ENCODE peak calls at places on chromosomes 16 and 17, in nine cellular contexts. T is skeletal muscle cell, X is AG09309, S is uterus, F is colonic mucosa, C is astrocyte of the cerebellum, V is aorta, I is GM23338, J is A549. R is an unnamed sample.

GRCh38 chr17:38701504-38702165 is 3.4 kb upstream of the MLLT6 start:
- DNase-seq in T (no peak), X (no peak), S (no peak), F (peak; percentile 55), C (no peak), V (no peak), I (peak; percentile 38), J (peak; percentile 63), R (peak; percentile 59)

GRCh38 chr17:39563476-39563875 is 44.2 kb downstream of the NEUROD2 start:
- DNase-seq in T (no peak), X (no peak), S (no peak), F (no peak), C (no peak), V (no peak), I (peak; percentile 81), J (no peak), R (no peak)

GRCh38 chr16:11035096-11035495 is 90.7 kb downstream of the CLEC16A start:
- DNase-seq in T (no peak), X (no peak), S (no peak), F (no peak), C (no peak), V (no peak), I (no peak), J (no peak), R (no peak)

GRCh38 chr17:57995076-57995956 is 7.3 kb upstream of the VEZF1 start:
- DNase-seq in T (no peak), X (peak; percentile 55), S (peak; percentile 69), F (peak; percentile 65), C (peak; percentile 70), V (peak; percentile 77), I (peak; percentile 90), J (peak; percentile 95), R (peak; percentile 66)

GRCh38 chr16:35339337-35339736 is 1879.9 kb downstream of the TP53TG3F start:
- DNase-seq in T (no peak), X (no peak), S (no peak), F (no peak), C (no peak), V (no peak), I (no peak), J (no peak), R (no peak)

GRCh38 chr17:57706761-57707160 is 38.3 kb downstream of the CCDC182 start:
- DNase-seq in T (no peak), X (no peak), S (no peak), F (no peak), C (no peak), V (no peak), I (no peak), J (no peak), R (no peak)

GRCh38 chr16:27217256-27217655 is 13.9 kb downstream of the KDM8 start:
- DNase-seq in T (peak; percentile 82), X (no peak), S (no peak), F (no peak), C (peak; percentile 36), V (peak; percentile 68), I (peak; percentile 69), J (peak; percentile 29), R (no peak)

GRCh38 chr17:58325976-58326468 is 2.6 kb downstream of the TSPOAP1 start:
- DNase-seq in T (no peak), X (no peak), S (no peak), F (no peak), C (no peak), V (peak; percentile 55), I (no peak), J (no peak), R (no peak)

GRCh38 chr16:29182501-29182900 is 197.6 kb downstream of the LAT start:
- DNase-seq in T (no peak), X (no peak), S (no peak), F (no peak), C (no peak), V (peak; percentile 67), I (no peak), J (no peak), R (no peak)

GRCh38 chr16:23567602-23568001 is 10.1 kb downstream of the UBFD1 start:
- DNase-seq in T (no peak), X (no peak), S (no peak), F (no peak), C (no peak), V (no peak), I (no peak), J (no peak), R (no peak)

GRCh38 chr17:12712941-12713340 is 47.3 kb downstream of the MYOCD start:
- DNase-seq in T (peak; percentile 73), X (no peak), S (no peak), F (no peak), C (no peak), V (no peak), I (no peak), J (no peak), R (no peak)

GRCh38 chr17:74016504-74016903 is 187.0 kb upstream of the RPL38 start:
- DNase-seq in T (no peak), X (no peak), S (no peak), F (no peak), C (no peak), V (no peak), I (no peak), J (no peak), R (no peak)

GRCh38 chr16:58411736-58412614 is 19.7 kb downstream of the GINS3 start:
- DNase-seq in T (no peak), X (no peak), S (no peak), F (no peak), C (no peak), V (no peak), I (no peak), J (no peak), R (no peak)

GRCh38 chr16:57619606-57620315 is 8.7 kb upstream of the ADGRG1 start:
- DNase-seq in T (no peak), X (no peak), S (peak; percentile 7), F (peak; percentile 92), C (no peak), V (peak; percentile 57), I (peak; percentile 31), J (no peak), R (peak; percentile 83)

GRCh38 chr17:38906429-38907172 is 18.8 kb upstream of the LASP1NB start:
- DNase-seq in T (no peak), X (no peak), S (no peak), F (no peak), C (no peak), V (no peak), I (no peak), J (no peak), R (no peak)

DNA sequence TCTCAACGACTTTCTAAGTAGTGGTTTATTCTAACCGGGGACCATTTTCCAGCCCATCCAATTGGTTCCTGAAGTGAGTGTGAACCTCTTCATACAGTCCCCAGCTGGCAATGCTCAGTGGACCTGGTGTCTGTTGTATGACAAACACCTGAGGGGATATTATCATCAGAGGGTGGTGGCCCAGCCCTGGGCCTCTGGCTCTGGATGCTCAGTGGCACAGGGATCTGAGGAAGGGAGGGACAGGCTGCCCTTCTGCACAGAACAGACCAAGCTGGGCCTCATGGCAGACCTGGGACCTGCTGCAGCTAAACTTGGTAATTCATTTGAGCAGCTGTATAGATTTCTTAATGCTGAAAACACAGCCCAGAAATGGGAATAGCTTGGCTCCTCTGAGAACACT is 72.6 kb downstream of the IRX5 start:
- DNase-seq in T (no peak), X (no peak), S (no peak), F (no peak), C (no peak), V (no peak), I (no peak), J (no peak), R (no peak)
- H3K4me3 ChIP-seq in T (no peak overlapping the region), X (no peak overlapping the region), S (no peak overlapping the region), F (no peak overlapping the region), C (no peak overlapping the region), V (no peak overlapping the region), I (no peak overlapping the region), J (no peak overlapping the region), R (no peak overlapping the region)

GRCh38 chr17:44353656-44354331 is 8.7 kb downstream of the GRN start:
- DNase-seq in T (no peak), X (no peak), S (no peak), F (no peak), C (no peak), V (peak; percentile 78), I (peak; percentile 64), J (no peak), R (peak; percentile 41)
- H3K4me3 ChIP-seq in T (peak overlapping the region; percentile 33), X (no peak overlapping the region), S (no peak overlapping the region), F (peak overlapping the region; percentile 35), C (no peak overlapping the region), V (no peak overlapping the region), I (peak overlapping the region; percentile 60), J (peak overlapping the region; percentile 42), R (peak overlapping the region; percentile 36)

DNA sequence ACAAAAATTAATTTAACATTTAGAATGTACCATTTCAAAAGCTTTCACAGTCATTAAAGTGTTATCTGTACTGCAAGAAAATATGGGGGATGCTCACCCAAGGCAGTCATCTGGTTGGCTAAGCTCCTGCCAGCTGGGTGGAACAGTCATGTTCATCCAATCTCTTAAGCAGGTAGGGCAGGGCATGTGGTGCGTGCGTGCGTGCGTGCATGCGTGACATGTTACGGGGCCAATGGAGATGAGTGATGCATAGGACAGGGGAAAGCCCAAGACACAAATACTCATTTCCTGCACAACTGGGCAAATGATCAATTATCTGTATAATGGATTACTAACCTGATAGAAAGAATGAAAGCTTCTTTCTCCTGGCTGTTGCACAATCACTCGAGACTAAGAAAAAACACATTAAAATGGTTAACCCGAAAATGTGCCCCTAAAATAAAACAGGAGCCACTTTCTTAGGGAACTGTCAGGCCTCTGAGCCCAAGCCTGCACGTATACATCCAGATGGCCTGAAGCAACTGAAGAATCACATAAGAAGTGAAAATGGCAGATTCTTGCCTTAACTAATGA is 104.4 kb downstream of the MYO1D start:
- DNase-seq in T (no peak), X (no peak), S (no peak), F (no peak), C (no peak), V (no peak), I (no peak), J (no peak), R (no peak)
- H3K4me3 ChIP-seq in T (no peak overlapping the region), X (no peak overlapping the region), S (no peak overlapping the region), F (no peak overlapping the region), C (no peak overlapping the region), V (no peak overlapping the region), I (no peak overlapping the region), J (no peak overlapping the region), R (no peak overlapping the region)

GRCh38 chr17:42609182-42609813 is at the start of the genes RETREG3 and TUBG1:
- DNase-seq in T (peak; percentile 96), X (peak; percentile 97), S (peak; percentile 98), F (peak; percentile 99), C (peak; percentile 99), V (peak; percentile 100), I (peak; percentile 99), J (peak; percentile 99), R (peak; percentile 99)

GRCh38 chr17:42617956-42618431 is 8.5 kb downstream of the TUBG1 start:
- DNase-seq in T (no peak), X (no peak), S (no peak), F (no peak), C (no peak), V (no peak), I (no peak), J (no peak), R (peak; percentile 20)

GRCh38 chr17:42613699-42614295 is 4.3 kb downstream of the TUBG1 start:
- DNase-seq in T (no peak), X (no peak), S (no peak), F (no peak), C (no peak), V (no peak), I (no peak), J (no peak), R (no peak)

GRCh38 chr17:42608692-42609181 is 437 bp downstream of the RETREG3 start:
- DNase-seq in T (no peak), X (no peak), S (no peak), F (no peak), C (no peak), V (no peak), I (peak; percentile 58), J (no peak), R (no peak)

GRCh38 chr17:42612013-42612412 is 2.5 kb downstream of the TUBG1 start:
- DNase-seq in T (no peak), X (no peak), S (no peak), F (no peak), C (no peak), V (no peak), I (no peak), J (no peak), R (no peak)
- H3K4me3 ChIP-seq in T (no peak overlapping the region), X (no peak overlapping the region), S (no peak overlapping the region), F (no peak overlapping the region), C (no peak overlapping the region), V (no peak overlapping the region), I (no peak overlapping the region), J (no peak overlapping the region), R (no peak overlapping the region)

R was measured in transverse colon.